ENCODE peak calls at places on chromosomes 5 and 9, in seven cellular contexts. One of them, this sample, is unnamed. For H3K4me1, the result is how much of the 10 kb centered on the place peaks cover.

GRCh38 chr5:77920350-77921046 is 144.4 kb upstream of the TBCA start:
- DNase-seq in upper lobe of right lung: no peak
- DNase-seq in sigmoid colon: no peak
- DNase-seq in esophagus squamous epithelium: no peak
- DNase-seq in A549: no peak
- DNase-seq in heart right ventricle: no peak
- DNase-seq in aorta: no peak
- DNase-seq in this sample: no peak

GRCh38 chr5:82707741-82708140 is 369.5 kb downstream of the TMEM167A start:
- DNase-seq in upper lobe of right lung: no peak
- DNase-seq in sigmoid colon: no peak
- DNase-seq in esophagus squamous epithelium: no peak
- DNase-seq in A549: no peak
- DNase-seq in heart right ventricle: no peak
- DNase-seq in aorta: no peak
- DNase-seq in this sample: no peak

GRCh38 chr9:130474131-130474530 is 29.4 kb downstream of the ASS1 start:
- DNase-seq in upper lobe of right lung: no peak
- DNase-seq in sigmoid colon: no peak
- DNase-seq in esophagus squamous epithelium: no peak
- DNase-seq in A549: no peak
- DNase-seq in heart right ventricle: no peak
- DNase-seq in aorta: no peak
- DNase-seq in this sample: no peak

GRCh38 chr5:142472306-142472951 is 147.6 kb upstream of the SPRY4 start:
- DNase-seq in upper lobe of right lung: no peak
- DNase-seq in sigmoid colon: no peak
- DNase-seq in esophagus squamous epithelium: no peak
- DNase-seq in A549: peak
- DNase-seq in heart right ventricle: no peak
- DNase-seq in aorta: no peak
- DNase-seq in this sample: no peak

GRCh38 chr5:1111727-1112289 is at the start of gene SLC12A7:
- DNase-seq in upper lobe of right lung: peak
- DNase-seq in sigmoid colon: no peak
- DNase-seq in esophagus squamous epithelium: no peak
- DNase-seq in A549: peak
- DNase-seq in heart right ventricle: no peak
- DNase-seq in aorta: peak
- DNase-seq in this sample: peak

GRCh38 chr9:74293479-74293878 is 203.7 kb upstream of the RORB start:
- DNase-seq in upper lobe of right lung: no peak
- DNase-seq in sigmoid colon: no peak
- DNase-seq in esophagus squamous epithelium: no peak
- DNase-seq in A549: no peak
- DNase-seq in heart right ventricle: no peak
- DNase-seq in aorta: no peak
- DNase-seq in this sample: no peak

GRCh38 chr5:6732634-6733410 is 19.6 kb downstream of the TENT4A start:
- DNase-seq in upper lobe of right lung: peak
- DNase-seq in sigmoid colon: peak
- DNase-seq in esophagus squamous epithelium: no peak
- DNase-seq in A549: no peak
- DNase-seq in heart right ventricle: peak
- DNase-seq in aorta: peak
- DNase-seq in this sample: no peak

GRCh38 chr9:3903273-3903672 is 377.5 kb upstream of the RFX3 start:
- DNase-seq in upper lobe of right lung: no peak
- DNase-seq in sigmoid colon: no peak
- DNase-seq in esophagus squamous epithelium: no peak
- DNase-seq in A549: no peak
- DNase-seq in heart right ventricle: no peak
- DNase-seq in aorta: no peak
- DNase-seq in this sample: peak

GRCh38 chr5:108696951-108697715 is 50.6 kb upstream of the FER start:
- DNase-seq in upper lobe of right lung: no peak
- DNase-seq in sigmoid colon: no peak
- DNase-seq in esophagus squamous epithelium: no peak
- DNase-seq in A549: no peak
- DNase-seq in heart right ventricle: no peak
- DNase-seq in aorta: no peak
- DNase-seq in this sample: no peak

GRCh38 chr5:170265527-170265926 is 32.0 kb downstream of the LCP2 start:
- DNase-seq in upper lobe of right lung: no peak
- DNase-seq in sigmoid colon: peak
- DNase-seq in esophagus squamous epithelium: no peak
- DNase-seq in A549: no peak
- DNase-seq in heart right ventricle: peak
- DNase-seq in aorta: no peak
- DNase-seq in this sample: no peak

GRCh38 chr5:135739383-135739961 is 95.0 kb upstream of the SLC25A48 start:
- DNase-seq in upper lobe of right lung: no peak
- DNase-seq in sigmoid colon: no peak
- DNase-seq in esophagus squamous epithelium: no peak
- DNase-seq in A549: no peak
- DNase-seq in heart right ventricle: no peak
- DNase-seq in aorta: no peak
- DNase-seq in this sample: no peak

GRCh38 chr5:96117863-96118651 is 156.4 kb upstream of the ELL2 start:
- DNase-seq in upper lobe of right lung: no peak
- DNase-seq in sigmoid colon: no peak
- DNase-seq in esophagus squamous epithelium: no peak
- DNase-seq in A549: no peak
- DNase-seq in heart right ventricle: no peak
- DNase-seq in aorta: no peak
- DNase-seq in this sample: no peak

GRCh38 chr5:141742866-141743651 is 61.0 kb upstream of the ARAP3 start:
- DNase-seq in upper lobe of right lung: no peak
- DNase-seq in sigmoid colon: no peak
- DNase-seq in esophagus squamous epithelium: no peak
- DNase-seq in A549: peak
- DNase-seq in heart right ventricle: no peak
- DNase-seq in aorta: no peak
- DNase-seq in this sample: no peak

GRCh38 chr9:133631111-133631510 is 5.1 kb upstream of the DBH start:
- DNase-seq in upper lobe of right lung: no peak
- DNase-seq in sigmoid colon: no peak
- DNase-seq in esophagus squamous epithelium: no peak
- DNase-seq in A549: no peak
- DNase-seq in heart right ventricle: no peak
- DNase-seq in aorta: no peak
- DNase-seq in this sample: no peak
- H3K4me1 ChIP-seq in upper lobe of right lung: under half
- H3K4me1 ChIP-seq in sigmoid colon: under half
- H3K4me1 ChIP-seq in esophagus squamous epithelium: under half
- H3K4me1 ChIP-seq in A549: under half
- H3K4me1 ChIP-seq in heart right ventricle: under half
- H3K4me1 ChIP-seq in aorta: under half
- H3K4me1 ChIP-seq in this sample: under half

DNA sequence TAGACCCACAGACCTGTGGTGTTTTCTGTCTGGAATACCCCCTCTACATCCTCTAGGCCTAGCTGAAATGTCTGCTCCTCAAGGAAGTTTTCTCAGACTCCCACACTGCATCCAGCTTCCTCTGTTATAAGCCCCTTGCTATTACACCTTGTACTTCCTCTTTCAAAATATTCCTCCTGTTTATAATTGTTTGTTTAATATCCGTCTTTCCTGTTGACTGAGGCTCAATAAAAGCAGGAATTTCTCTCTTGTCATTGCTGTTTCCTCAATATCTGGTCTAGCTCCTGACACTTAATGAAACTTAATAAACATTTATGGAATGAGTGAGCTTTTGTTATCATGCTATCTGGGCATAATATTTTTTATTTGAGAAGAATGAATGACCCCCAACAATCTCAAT is 34.1 kb upstream of the IQGAP2 start:
- DNase-seq in upper lobe of right lung: no peak
- DNase-seq in sigmoid colon: no peak
- DNase-seq in esophagus squamous epithelium: no peak
- DNase-seq in A549: no peak
- DNase-seq in heart right ventricle: no peak
- DNase-seq in aorta: no peak
- DNase-seq in this sample: no peak
- H3K4me1 ChIP-seq in upper lobe of right lung: under half
- H3K4me1 ChIP-seq in sigmoid colon: under half
- H3K4me1 ChIP-seq in esophagus squamous epithelium: under half
- H3K4me1 ChIP-seq in A549: under half
- H3K4me1 ChIP-seq in heart right ventricle: under half
- H3K4me1 ChIP-seq in aorta: under half
- H3K4me1 ChIP-seq in this sample: under half

GRCh38 chr9:38059233-38059936 is 9.6 kb downstream of the SHB start:
- DNase-seq in upper lobe of right lung: no peak
- DNase-seq in sigmoid colon: no peak
- DNase-seq in esophagus squamous epithelium: no peak
- DNase-seq in A549: no peak
- DNase-seq in heart right ventricle: no peak
- DNase-seq in aorta: no peak
- DNase-seq in this sample: no peak

GRCh38 chr9:38061326-38061947 is 7.6 kb downstream of the SHB start:
- DNase-seq in upper lobe of right lung: peak
- DNase-seq in sigmoid colon: peak
- DNase-seq in esophagus squamous epithelium: no peak
- DNase-seq in A549: no peak
- DNase-seq in heart right ventricle: no peak
- DNase-seq in aorta: no peak
- DNase-seq in this sample: no peak

GRCh38 chr9:38060688-38061087 is 8.3 kb downstream of the SHB start:
- DNase-seq in upper lobe of right lung: no peak
- DNase-seq in sigmoid colon: peak
- DNase-seq in esophagus squamous epithelium: no peak
- DNase-seq in A549: no peak
- DNase-seq in heart right ventricle: no peak
- DNase-seq in aorta: no peak
- DNase-seq in this sample: no peak

GRCh38 chr9:38057416-38058195 is 11.4 kb downstream of the SHB start:
- DNase-seq in upper lobe of right lung: no peak
- DNase-seq in sigmoid colon: no peak
- DNase-seq in esophagus squamous epithelium: no peak
- DNase-seq in A549: no peak
- DNase-seq in heart right ventricle: no peak
- DNase-seq in aorta: no peak
- DNase-seq in this sample: no peak

GRCh38 chr9:38058452-38059232 is 10.4 kb downstream of the SHB start:
- DNase-seq in upper lobe of right lung: no peak
- DNase-seq in sigmoid colon: no peak
- DNase-seq in esophagus squamous epithelium: no peak
- DNase-seq in A549: no peak
- DNase-seq in heart right ventricle: no peak
- DNase-seq in aorta: no peak
- DNase-seq in this sample: no peak
- H3K4me1 ChIP-seq in upper lobe of right lung: under half
- H3K4me1 ChIP-seq in sigmoid colon: under half
- H3K4me1 ChIP-seq in esophagus squamous epithelium: under half
- H3K4me1 ChIP-seq in A549: half or more
- H3K4me1 ChIP-seq in heart right ventricle: half or more
- H3K4me1 ChIP-seq in aorta: under half
- H3K4me1 ChIP-seq in this sample: under half

GRCh38 chr5:147234098-147234824 is 565 bp upstream of the STK32A start:
- DNase-seq in upper lobe of right lung: no peak
- DNase-seq in sigmoid colon: peak
- DNase-seq in esophagus squamous epithelium: no peak
- DNase-seq in A549: no peak
- DNase-seq in heart right ventricle: no peak
- DNase-seq in aorta: no peak
- DNase-seq in this sample: no peak
- H3K4me1 ChIP-seq in upper lobe of right lung: under half
- H3K4me1 ChIP-seq in sigmoid colon: under half
- H3K4me1 ChIP-seq in esophagus squamous epithelium: under half
- H3K4me1 ChIP-seq in A549: under half
- H3K4me1 ChIP-seq in heart right ventricle: under half
- H3K4me1 ChIP-seq in aorta: under half
- H3K4me1 ChIP-seq in this sample: under half

GRCh38 chr5:179763215-179763945 is 30.4 kb upstream of the LTC4S start:
- DNase-seq in upper lobe of right lung: no peak
- DNase-seq in sigmoid colon: peak
- DNase-seq in esophagus squamous epithelium: no peak
- DNase-seq in A549: peak
- DNase-seq in heart right ventricle: peak
- DNase-seq in aorta: peak
- DNase-seq in this sample: peak

GRCh38 chr5:179759961-179760541 is 27.4 kb downstream of the MAML1 start:
- DNase-seq in upper lobe of right lung: no peak
- DNase-seq in sigmoid colon: no peak
- DNase-seq in esophagus squamous epithelium: no peak
- DNase-seq in A549: no peak
- DNase-seq in heart right ventricle: no peak
- DNase-seq in aorta: peak
- DNase-seq in this sample: no peak

GRCh38 chr5:179765400-179765799 is 28.4 kb upstream of the LTC4S start:
- DNase-seq in upper lobe of right lung: no peak
- DNase-seq in sigmoid colon: no peak
- DNase-seq in esophagus squamous epithelium: no peak
- DNase-seq in A549: no peak
- DNase-seq in heart right ventricle: peak
- DNase-seq in aorta: peak
- DNase-seq in this sample: no peak

GRCh38 chr5:179762781-179763176 is 30.2 kb downstream of the MAML1 start:
- DNase-seq in upper lobe of right lung: no peak
- DNase-seq in sigmoid colon: no peak
- DNase-seq in esophagus squamous epithelium: no peak
- DNase-seq in A549: no peak
- DNase-seq in heart right ventricle: no peak
- DNase-seq in aorta: no peak
- DNase-seq in this sample: no peak

DNA sequence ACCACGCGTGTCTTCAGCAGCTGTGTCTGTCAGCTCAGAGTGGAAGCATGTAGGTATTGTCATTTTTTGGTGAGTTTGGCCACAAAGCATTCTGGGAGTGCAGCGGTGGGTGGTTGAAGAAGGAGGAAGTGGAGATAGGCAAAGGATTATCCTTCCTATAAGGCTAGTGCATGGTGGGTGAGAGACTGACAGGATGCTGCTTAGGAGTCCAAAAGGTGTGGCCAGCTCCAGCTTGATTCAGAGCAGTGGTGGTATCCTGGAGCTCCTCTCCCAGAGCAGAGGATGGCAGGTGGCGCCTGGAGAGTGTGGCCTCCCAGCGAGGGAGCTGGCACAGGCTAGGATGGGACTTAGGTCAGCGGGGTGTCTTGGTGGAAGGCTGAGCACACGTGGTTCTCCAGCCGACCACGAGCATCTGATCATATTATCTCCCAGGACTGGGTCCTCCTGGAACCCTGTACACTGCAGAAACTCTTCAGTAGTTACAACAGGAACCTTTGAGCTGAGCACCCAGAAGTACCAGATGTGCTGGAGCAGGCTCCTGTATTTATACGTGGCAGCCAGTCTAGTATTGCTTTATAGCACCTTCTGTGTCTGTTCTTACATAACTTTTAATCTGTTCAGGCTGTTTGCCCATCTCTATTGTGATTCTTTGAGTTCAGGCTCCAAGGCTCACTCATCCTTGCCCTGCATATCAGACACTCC is 29.6 kb downstream of the MAML1 start:
- DNase-seq in upper lobe of right lung: no peak
- DNase-seq in sigmoid colon: no peak
- DNase-seq in esophagus squamous epithelium: no peak
- DNase-seq in A549: no peak
- DNase-seq in heart right ventricle: no peak
- DNase-seq in aorta: peak
- DNase-seq in this sample: peak
- H3K4me1 ChIP-seq in upper lobe of right lung: half or more
- H3K4me1 ChIP-seq in sigmoid colon: under half
- H3K4me1 ChIP-seq in esophagus squamous epithelium: under half
- H3K4me1 ChIP-seq in A549: under half
- H3K4me1 ChIP-seq in heart right ventricle: half or more
- H3K4me1 ChIP-seq in aorta: under half
- H3K4me1 ChIP-seq in this sample: under half